ENCODE peak calls at places on chromosomes 5 and 9, in four cellular contexts. Y is adipocyte, C is GM23338, V is left ventricle myocardium inferior. P is an unnamed sample.

GRCh38 chr9:122180633-122181032 is 20.9 kb downstream of the MORN5 start:
- DNase-seq in Y (peak; percentile 47), C (no peak), V (no peak), P (no peak)

GRCh38 chr5:125453011-125453410 is 706.6 kb upstream of the ZNF608 start:
- DNase-seq in Y (no peak), C (no peak), V (no peak), P (no peak)

GRCh38 chr9:91949293-91949945 is 609 bp downstream of the ROR2 start:
- DNase-seq in Y (no peak), C (peak; percentile 60), V (no peak), P (peak; percentile 77)

GRCh38 chr5:134092875-134093274 is 21.6 kb upstream of the TCF7 start:
- DNase-seq in Y (no peak), C (no peak), V (no peak), P (no peak)

GRCh38 chr5:169980418-169981053 is at the start of gene INSYN2B:
- DNase-seq in Y (peak; percentile 93), C (peak; percentile 96), V (peak; percentile 51), P (peak; percentile 66)

GRCh38 chr9:38333047-38333446 is 59.5 kb upstream of the ALDH1B1 start:
- DNase-seq in Y (no peak), C (no peak), V (no peak), P (peak; percentile 6)

GRCh38 chr5:17219431-17219830 is 2.0 kb downstream of the BASP1 start:
- DNase-seq in Y (peak; percentile 32), C (no peak), V (no peak), P (no peak)

GRCh38 chr5:126658526-126658925 is 57.8 kb downstream of the PHAX start:
- DNase-seq in Y (peak; percentile 30), C (no peak), V (no peak), P (no peak)

GRCh38 chr5:161034456-161034855 is 182.4 kb upstream of the ATP10B start:
- DNase-seq in Y (no peak), C (no peak), V (no peak), P (no peak)

GRCh38 chr5:38039091-38039490 is 199.2 kb upstream of the GDNF start:
- DNase-seq in Y (no peak), C (no peak), V (no peak), P (no peak)

GRCh38 chr5:132436936-132437335 is 53.6 kb downstream of the IRF1 start:
- DNase-seq in Y (no peak), C (no peak), V (no peak), P (no peak)
- H3K4me1 ChIP-seq in Y (peaks cover 32% of the 10 kb centered on the region), C (peaks cover 3% of the 10 kb centered on the region), V (peaks cover 99% of the 10 kb centered on the region), P (no peaks in the 10 kb centered on the region)

GRCh38 chr9:137222190-137223077 is at the start of gene RNF208:
- DNase-seq in Y (peak; percentile 48), C (peak; percentile 50), V (no peak), P (no peak)

GRCh38 chr9:137219757-137220316 is 2.2 kb downstream of the RNF208 start:
- DNase-seq in Y (no peak), C (no peak), V (no peak), P (no peak)

GRCh38 chr9:137221477-137222111 is 446 bp downstream of the RNF208 start:
- DNase-seq in Y (no peak), C (peak; percentile 71), V (no peak), P (no peak)

GRCh38 chr9:137220317-137221094 is 1.5 kb downstream of the RNF208 start:
- DNase-seq in Y (no peak), C (peak; percentile 31), V (no peak), P (no peak)

DNA sequence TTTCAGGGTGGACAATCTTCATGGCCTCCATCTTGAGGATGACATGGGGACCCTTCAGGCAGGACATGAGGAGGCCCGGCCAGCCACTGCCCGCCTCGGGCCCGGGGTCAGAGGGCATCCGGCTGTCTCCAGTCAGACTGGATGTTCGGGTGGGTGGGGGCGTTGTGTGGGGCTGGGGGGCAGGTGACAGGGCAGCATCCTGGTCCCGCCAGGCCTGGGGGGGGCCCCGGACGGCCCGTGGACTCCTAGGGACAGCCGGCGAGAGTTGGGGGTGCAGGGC is 1.0 kb downstream of the RNF208 start:
- DNase-seq in Y (no peak), C (no peak), V (no peak), P (no peak)
- H3K4me1 ChIP-seq in Y (peaks cover 32% of the 10 kb centered on the region), C (peaks cover 3% of the 10 kb centered on the region), V (peaks cover 60% of the 10 kb centered on the region), P (peaks cover 22% of the 10 kb centered on the region)

DNA sequence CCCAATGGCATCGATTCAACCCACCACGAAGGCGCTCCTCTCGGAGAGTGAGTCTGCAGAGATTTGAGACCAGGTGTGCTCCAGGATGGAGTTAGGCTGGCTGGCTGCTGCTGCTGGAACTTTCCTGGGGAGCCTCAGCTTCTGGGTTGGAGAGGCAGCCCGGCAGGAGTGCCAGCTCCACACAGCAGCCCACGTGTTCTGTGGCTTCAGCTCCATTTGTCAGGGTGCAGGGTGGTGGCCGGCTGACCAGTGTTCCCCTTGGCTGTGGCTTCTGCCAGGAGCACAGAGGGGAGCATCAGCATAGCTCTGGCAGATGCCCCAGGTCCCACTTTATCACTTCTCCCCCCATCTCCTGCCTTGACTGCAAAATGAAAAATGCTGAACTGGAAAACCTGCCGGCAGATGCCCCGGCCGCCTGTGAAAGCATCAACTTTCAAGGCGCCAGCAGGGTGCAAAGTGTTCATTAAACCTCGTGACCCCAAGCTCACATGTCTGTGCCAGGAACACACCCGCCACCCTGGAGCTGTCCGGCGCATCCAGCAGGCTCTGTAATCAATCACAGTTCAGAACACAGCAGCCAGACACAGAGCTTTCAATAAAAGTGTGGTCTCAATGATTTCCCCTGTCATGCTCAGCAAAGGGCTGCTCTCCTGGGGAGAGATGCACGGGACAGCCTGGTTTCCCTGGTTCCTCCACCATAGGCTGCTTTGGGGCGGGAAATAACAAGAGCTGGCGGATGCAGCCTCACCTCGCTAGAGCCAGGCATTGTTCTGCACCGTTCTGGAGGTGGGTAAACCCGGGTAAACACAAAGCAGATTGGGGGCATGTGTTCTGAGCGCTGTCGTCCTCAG is 53.2 kb downstream of the TRIP13 start:
- DNase-seq in Y (no peak), C (no peak), V (no peak), P (no peak)
- H3K4me1 ChIP-seq in Y (peaks cover 22% of the 10 kb centered on the region), C (no peaks in the 10 kb centered on the region), V (peaks cover 12% of the 10 kb centered on the region), P (peaks cover 17% of the 10 kb centered on the region)

GRCh38 chr5:149544199-149544472 is 7.1 kb downstream of the CSNK1A1 start:
- DNase-seq in Y (no peak), C (no peak), V (no peak), P (no peak)
- H3K4me1 ChIP-seq in Y (peaks cover 55% of the 10 kb centered on the region), C (peaks cover 42% of the 10 kb centered on the region), V (peaks cover 98% of the 10 kb centered on the region), P (peaks cover 95% of the 10 kb centered on the region)

GRCh38 chr9:19768798-19769197 is 20.0 kb downstream of the SLC24A2 start:
- DNase-seq in Y (no peak), C (no peak), V (no peak), P (no peak)
- H3K4me1 ChIP-seq in Y (no peaks in the 10 kb centered on the region), C (no peaks in the 10 kb centered on the region), V (no peaks in the 10 kb centered on the region), P (no peaks in the 10 kb centered on the region)